ENCODE peak calls at places on chromosomes 16 and 17, in five cellular contexts. T is SK-N-SH, B is Panc1, Q is A549, V is HepG2. E is an unnamed sample.

GRCh38 chr16:85821441-85821901 is 22.0 kb downstream of the COX4I1 start:
- DNase-seq in T (peak; percentile 91), B (no peak), Q (peak; percentile 76), V (peak; percentile 67), E (peak; percentile 89)

GRCh38 chr17:48586355-48586924 is 3.6 kb downstream of the HOXB3 start:
- DNase-seq in T (no peak), B (no peak), Q (no peak), V (no peak), E (no peak)

GRCh38 chr16:9906218-9906617 is 276.0 kb downstream of the GRIN2A start:
- DNase-seq in T (no peak), B (no peak), Q (no peak), V (no peak), E (no peak)

GRCh38 chr16:1775006-1775845 is 2.3 kb upstream of the MRPS34 start:
- DNase-seq in T (no peak), B (no peak), Q (no peak), V (no peak), E (no peak)

GRCh38 chr17:59107306-59107670 is 608 bp upstream of the TRIM37 start:
- DNase-seq in T (no peak), B (no peak), Q (no peak), V (no peak), E (no peak)

GRCh38 chr17:51046527-51047384 is 73.9 kb downstream of the SPAG9 start:
- DNase-seq in T (peak; percentile 84), B (no peak), Q (peak; percentile 26), V (peak; percentile 13), E (peak; percentile 95)

GRCh38 chr17:948284-948852 is 31.2 kb downstream of the NXN start:
- DNase-seq in T (no peak), B (no peak), Q (no peak), V (no peak), E (peak; percentile 83)

GRCh38 chr17:42050360-42051012 is at the start of gene C17orf113:
- DNase-seq in T (peak; percentile 94), B (no peak), Q (peak; percentile 61), V (peak; percentile 51), E (peak; percentile 81)

GRCh38 chr17:65022751-65023421 is 33.7 kb downstream of the GNA13 start:
- DNase-seq in T (no peak), B (peak; percentile 36), Q (no peak), V (peak; percentile 15), E (no peak)

GRCh38 chr16:52993179-52993578 is 59.5 kb downstream of the CHD9NB start:
- DNase-seq in T (no peak), B (no peak), Q (no peak), V (no peak), E (peak; percentile 2)

GRCh38 chr16:46632778-46633733 is 11.9 kb upstream of the SHCBP1 start:
- DNase-seq in T (no peak), B (no peak), Q (no peak), V (peak; percentile 87), E (peak; percentile 75)

GRCh38 chr17:53353919-53354351 is 468.8 kb upstream of the KIF2B start:
- DNase-seq in T (peak; percentile 6), B (no peak), Q (no peak), V (no peak), E (peak; percentile 1)

GRCh38 chr16:70460737-70461261 is 6.4 kb downstream of the FCSK start:
- DNase-seq in T (peak; percentile 65), B (no peak), Q (no peak), V (no peak), E (no peak)

GRCh38 chr17:58338454-58338841 is 9.9 kb upstream of the TSPOAP1 start:
- DNase-seq in T (no peak), B (no peak), Q (no peak), V (no peak), E (no peak)

GRCh38 chr17:44324092-44324570 is 492 bp downstream of the SLC25A39 start:
- DNase-seq in T (peak; percentile 65), B (no peak), Q (no peak), V (no peak), E (no peak)

GRCh38 chr16:19127205-19127604 is 13.4 kb downstream of the ITPRIPL2 start:
- DNase-seq in T (no peak), B (no peak), Q (no peak), V (no peak), E (no peak)

GRCh38 chr17:41402161-41402560 is 4.8 kb upstream of the KRT31 start:
- DNase-seq in T (no peak), B (no peak), Q (no peak), V (no peak), E (no peak)

GRCh38 chr17:979539-980405 is at the start of gene NXN:
- DNase-seq in T (peak; percentile 99), B (no peak), Q (peak; percentile 82), V (peak; percentile 47), E (peak; percentile 78)

GRCh38 chr17:75271233-75271954 is 363 bp upstream of the MIF4GD start:
- DNase-seq in T (peak; percentile 100), B (no peak), Q (peak; percentile 80), V (peak; percentile 58), E (peak; percentile 84)

GRCh38 chr16:14043793-14044192 is 27.3 kb upstream of the MRTFB start:
- DNase-seq in T (no peak), B (no peak), Q (no peak), V (no peak), E (no peak)

GRCh38 chr16:80614908-80615696 is 74.3 kb downstream of the DYNLRB2 start:
- DNase-seq in T (no peak), B (no peak), Q (peak; percentile 55), V (no peak), E (peak; percentile 12)

GRCh38 chr16:10088380-10088793 is 93.8 kb downstream of the GRIN2A start:
- DNase-seq in T (peak; percentile 55), B (no peak), Q (no peak), V (no peak), E (no peak)

GRCh38 chr17:49146620-49147306 is 14.2 kb downstream of the B4GALNT2 start:
- DNase-seq in T (no peak), B (peak; percentile 94), Q (peak; percentile 83), V (peak; percentile 65), E (no peak)

GRCh38 chr17:7705269-7706255 is 560 bp downstream of the EFNB3 start:
- DNase-seq in T (peak; percentile 67), B (no peak), Q (no peak), V (no peak), E (peak; percentile 53)

GRCh38 chr16:22161999-22162657 is at the start of gene SDR42E2:
- DNase-seq in T (peak; percentile 83), B (no peak), Q (no peak), V (no peak), E (peak; percentile 89)

GRCh38 chr17:3006801-3007200 is 56.6 kb downstream of the OR1D5 start:
- DNase-seq in T (no peak), B (no peak), Q (no peak), V (no peak), E (no peak)

GRCh38 chr16:70767377-70768204 is 33.4 kb downstream of the VAC14 start:
- DNase-seq in T (no peak), B (no peak), Q (no peak), V (no peak), E (no peak)

GRCh38 chr16:30567991-30568638 is 3.4 kb downstream of the ZNF688 start:
- DNase-seq in T (no peak), B (peak; percentile 24), Q (peak; percentile 78), V (peak; percentile 62), E (no peak)

GRCh38 chr16:9090101-9090959 is 1.1 kb upstream of the HAPSTR1 start:
- DNase-seq in T (peak; percentile 72), B (no peak), Q (no peak), V (no peak), E (peak; percentile 64)

GRCh38 chr16:629289-630023 is 1.3 kb upstream of the WFIKKN1 start:
- DNase-seq in T (peak; percentile 84), B (no peak), Q (no peak), V (peak; percentile 44), E (no peak)
- TF ChIP-seq REST in T (no peak), B (no peak), Q (no peak), V (no peak), E (no peak)

GRCh38 chr17:71855000-71855399 is 265.8 kb upstream of the SOX9 start:
- DNase-seq in T (peak; percentile 81), B (no peak), Q (no peak), V (no peak), E (no peak)
- TF ChIP-seq REST in T (no peak), B (no peak), Q (no peak), V (no peak), E (no peak)

DNA sequence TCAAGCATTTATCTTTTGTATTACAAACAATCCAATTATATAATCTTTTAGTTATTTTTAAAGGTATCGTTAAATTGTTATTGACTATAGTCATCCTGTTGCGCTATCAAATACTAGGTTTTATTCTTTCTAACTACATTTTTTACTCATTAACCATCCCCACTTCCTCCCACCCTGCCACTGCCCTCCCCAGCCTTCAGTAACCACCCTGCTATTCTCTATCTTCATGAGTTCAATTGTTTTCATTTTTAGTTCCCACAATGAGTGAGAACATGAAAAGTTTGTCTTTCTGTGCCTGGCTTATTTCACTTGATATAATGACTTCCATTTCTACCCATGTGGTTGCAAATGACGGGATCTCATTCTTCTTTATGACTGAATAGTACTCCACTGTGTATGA is 94.1 kb upstream of the MYOCD start:
- DNase-seq in T (no peak), B (no peak), Q (no peak), V (no peak), E (no peak)
- TF ChIP-seq REST in T (no peak), B (no peak), Q (no peak), V (no peak), E (no peak)

DNA sequence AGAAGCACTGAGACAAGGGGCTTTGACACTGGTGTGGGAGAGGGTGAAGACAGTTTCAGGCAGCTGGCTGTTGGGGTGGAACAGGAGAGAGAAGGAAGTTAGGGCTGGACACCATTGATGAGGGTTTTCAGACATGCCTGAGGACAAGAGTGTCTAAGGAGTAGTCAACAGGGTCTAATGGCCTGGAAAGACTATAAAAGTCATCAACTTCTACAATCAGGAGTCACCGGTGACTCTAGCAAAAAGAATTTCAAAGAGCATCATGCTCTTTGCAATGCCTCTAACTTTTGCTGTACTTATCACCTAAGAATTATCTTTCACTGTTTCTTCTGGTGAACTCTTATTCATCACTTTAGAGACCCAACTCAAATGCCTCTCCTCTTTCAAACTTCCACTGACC is 213.9 kb downstream of the C16orf78 start:
- DNase-seq in T (no peak), B (no peak), Q (no peak), V (no peak), E (no peak)
- TF ChIP-seq REST in T (no peak), B (no peak), Q (no peak), V (no peak), E (no peak)

DNA sequence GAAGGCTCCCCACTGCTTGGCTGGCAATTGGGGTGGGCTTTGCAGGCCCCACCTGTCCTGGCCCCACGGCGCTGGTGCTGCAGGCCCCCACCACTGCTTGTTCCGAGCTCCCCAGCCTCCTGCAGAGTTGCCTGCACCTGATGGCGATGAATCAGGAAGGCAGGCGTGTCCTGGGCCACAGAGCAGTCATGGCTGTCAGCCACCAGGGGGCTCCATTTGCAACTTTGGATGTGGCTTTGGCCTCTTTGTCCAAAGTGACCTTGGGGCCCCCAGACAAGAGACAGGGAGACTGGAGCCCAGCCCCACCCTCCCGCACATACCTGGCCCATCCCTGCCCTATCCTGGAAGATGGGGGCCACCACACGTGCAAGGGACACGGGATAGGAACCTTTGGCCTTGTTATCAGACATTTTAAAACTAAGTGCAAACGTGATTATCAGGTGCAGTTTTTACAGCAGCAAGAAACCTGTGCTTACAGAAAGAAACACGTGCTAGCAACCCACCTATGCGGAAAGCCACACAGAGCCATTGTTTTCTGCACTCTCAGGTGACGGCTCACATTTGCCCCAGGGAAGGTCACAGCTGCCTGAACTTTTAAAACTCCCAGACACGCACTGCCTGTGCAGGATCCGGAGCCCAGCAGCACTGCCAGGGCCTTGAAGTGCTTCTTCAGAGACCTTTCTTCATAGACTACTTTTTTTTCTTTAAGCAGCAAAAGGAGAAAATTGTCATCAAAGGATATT is at the start of gene DNASE1:
- DNase-seq in T (peak; percentile 80), B (peak; percentile 39), Q (peak; percentile 80), V (peak; percentile 91), E (peak; percentile 93)
- TF ChIP-seq REST in T (no peak), B (no peak), Q (no peak), V (no peak), E (no peak)